ENCODE peak calls at places on chromosome 1, in six cellular contexts. One of them, this sample, is unnamed.

GRCh38 chr1:62194651-62195282 is at the start of gene L1TD1:
- DNase-seq in pulmonary artery endothelial cell: no peak
- DNase-seq in left kidney: peak
- DNase-seq in Right ventricle myocardium inferior: no peak
- DNase-seq in NCI-H146: no peak
- DNase-seq in Daoy: no peak
- DNase-seq in this sample: peak

GRCh38 chr1:154423303-154423987 is 18.3 kb downstream of the IL6R start:
- DNase-seq in pulmonary artery endothelial cell: peak
- DNase-seq in left kidney: no peak
- DNase-seq in Right ventricle myocardium inferior: no peak
- DNase-seq in NCI-H146: no peak
- DNase-seq in Daoy: peak
- DNase-seq in this sample: no peak

GRCh38 chr1:12490547-12491142 is 127.4 kb downstream of the DHRS3 start:
- DNase-seq in pulmonary artery endothelial cell: no peak
- DNase-seq in left kidney: no peak
- DNase-seq in Right ventricle myocardium inferior: no peak
- DNase-seq in NCI-H146: no peak
- DNase-seq in Daoy: no peak
- DNase-seq in this sample: no peak

GRCh38 chr1:100799548-100799947 is 80.0 kb downstream of the VCAM1 start:
- DNase-seq in pulmonary artery endothelial cell: peak
- DNase-seq in left kidney: no peak
- DNase-seq in Right ventricle myocardium inferior: no peak
- DNase-seq in NCI-H146: no peak
- DNase-seq in Daoy: no peak
- DNase-seq in this sample: no peak

GRCh38 chr1:182301467-182302198 is 90.0 kb downstream of the GLUL start:
- DNase-seq in pulmonary artery endothelial cell: no peak
- DNase-seq in left kidney: peak
- DNase-seq in Right ventricle myocardium inferior: peak
- DNase-seq in NCI-H146: no peak
- DNase-seq in Daoy: no peak
- DNase-seq in this sample: peak

GRCh38 chr1:109499661-109500536 is 6.0 kb downstream of the CYB561D1 start:
- DNase-seq in pulmonary artery endothelial cell: no peak
- DNase-seq in left kidney: peak
- DNase-seq in Right ventricle myocardium inferior: no peak
- DNase-seq in NCI-H146: peak
- DNase-seq in Daoy: peak
- DNase-seq in this sample: peak

GRCh38 chr1:121452484-121452883 is 267.7 kb downstream of the SRGAP2C start:
- DNase-seq in pulmonary artery endothelial cell: no peak
- DNase-seq in left kidney: no peak
- DNase-seq in Right ventricle myocardium inferior: no peak
- DNase-seq in NCI-H146: no peak
- DNase-seq in Daoy: no peak
- DNase-seq in this sample: no peak

GRCh38 chr1:175839678-175840669 is 96.6 kb upstream of the TNR start:
- DNase-seq in pulmonary artery endothelial cell: no peak
- DNase-seq in left kidney: no peak
- DNase-seq in Right ventricle myocardium inferior: no peak
- DNase-seq in NCI-H146: peak
- DNase-seq in Daoy: no peak
- DNase-seq in this sample: no peak

GRCh38 chr1:98340511-98340910 is 321.0 kb upstream of the SNX7 start:
- DNase-seq in pulmonary artery endothelial cell: no peak
- DNase-seq in left kidney: no peak
- DNase-seq in Right ventricle myocardium inferior: no peak
- DNase-seq in NCI-H146: no peak
- DNase-seq in Daoy: no peak
- DNase-seq in this sample: no peak